ENCODE peak calls at places on chromosomes 1 and 21, in ten cellular contexts. One of them, this sample, is unnamed.

GRCh38 chr1:27525296-27526271 is 35.6 kb upstream of the WASF2 start:
- DNase-seq in fibroblast of lung: peak; percentile 82
- DNase-seq in A549: peak; percentile 37
- DNase-seq in GM23248: peak; percentile 58
- DNase-seq in mucosa of descending colon: peak; percentile 61
- DNase-seq in CD8-positive, alpha-beta T cell: peak; percentile 59
- DNase-seq in stomach: no peak
- DNase-seq in heart left ventricle: peak; percentile 94
- DNase-seq in spleen: peak; percentile 92
- DNase-seq in AG04450: no peak
- DNase-seq in this sample: no peak

GRCh38 chr1:76939107-76939816 is 72.0 kb downstream of the ST6GALNAC5 start:
- DNase-seq in spleen: no peak
- DNase-seq in heart left ventricle: no peak
- DNase-seq in A549: no peak
- DNase-seq in stomach: no peak
- DNase-seq in CD8-positive, alpha-beta T cell: no peak
- DNase-seq in GM23248: peak; percentile 57
- DNase-seq in AG04450: no peak
- DNase-seq in fibroblast of lung: peak; percentile 62
- DNase-seq in mucosa of descending colon: peak; percentile 2
- DNase-seq in this sample: no peak

GRCh38 chr1:30715216-30715615 is 8.2 kb downstream of the MATN1 start:
- DNase-seq in stomach: no peak
- DNase-seq in CD8-positive, alpha-beta T cell: no peak
- DNase-seq in heart left ventricle: no peak
- DNase-seq in spleen: no peak
- DNase-seq in A549: peak; percentile 38
- DNase-seq in GM23248: no peak
- DNase-seq in AG04450: no peak
- DNase-seq in mucosa of descending colon: peak; percentile 31
- DNase-seq in fibroblast of lung: no peak
- DNase-seq in this sample: no peak

GRCh38 chr1:59223943-59224639 is 72.8 kb upstream of the FGGY start:
- DNase-seq in stomach: no peak
- DNase-seq in GM23248: no peak
- DNase-seq in heart left ventricle: no peak
- DNase-seq in spleen: no peak
- DNase-seq in A549: no peak
- DNase-seq in mucosa of descending colon: no peak
- DNase-seq in CD8-positive, alpha-beta T cell: no peak
- DNase-seq in AG04450: no peak
- DNase-seq in fibroblast of lung: no peak
- DNase-seq in this sample: no peak

GRCh38 chr1:223011230-223011856 is 131.7 kb downstream of the TLR5 start:
- DNase-seq in AG04450: no peak
- DNase-seq in mucosa of descending colon: no peak
- DNase-seq in CD8-positive, alpha-beta T cell: no peak
- DNase-seq in heart left ventricle: no peak
- DNase-seq in fibroblast of lung: no peak
- DNase-seq in GM23248: peak; percentile 30
- DNase-seq in spleen: no peak
- DNase-seq in A549: no peak
- DNase-seq in stomach: no peak
- DNase-seq in this sample: no peak

GRCh38 chr1:83996175-83996574 is 2.8 kb downstream of the TTLL7 start:
- DNase-seq in mucosa of descending colon: no peak
- DNase-seq in fibroblast of lung: no peak
- DNase-seq in GM23248: no peak
- DNase-seq in AG04450: no peak
- DNase-seq in A549: no peak
- DNase-seq in spleen: no peak
- DNase-seq in stomach: no peak
- DNase-seq in heart left ventricle: no peak
- DNase-seq in CD8-positive, alpha-beta T cell: no peak
- DNase-seq in this sample: no peak

GRCh38 chr1:195715652-195716051 is 892.6 kb downstream of the KCNT2 start:
- DNase-seq in stomach: no peak
- DNase-seq in A549: no peak
- DNase-seq in GM23248: no peak
- DNase-seq in AG04450: no peak
- DNase-seq in spleen: no peak
- DNase-seq in mucosa of descending colon: no peak
- DNase-seq in fibroblast of lung: no peak
- DNase-seq in heart left ventricle: no peak
- DNase-seq in CD8-positive, alpha-beta T cell: no peak
- DNase-seq in this sample: no peak

GRCh38 chr21:34865922-34866271 is 183.2 kb downstream of the RUNX1 start:
- DNase-seq in A549: no peak
- DNase-seq in spleen: peak; percentile 79
- DNase-seq in fibroblast of lung: no peak
- DNase-seq in CD8-positive, alpha-beta T cell: no peak
- DNase-seq in stomach: no peak
- DNase-seq in AG04450: no peak
- DNase-seq in heart left ventricle: no peak
- DNase-seq in GM23248: no peak
- DNase-seq in mucosa of descending colon: no peak
- DNase-seq in this sample: no peak

GRCh38 chr1:86938450-86938849 is 24.0 kb downstream of the HS2ST1 start:
- DNase-seq in mucosa of descending colon: no peak
- DNase-seq in A549: no peak
- DNase-seq in fibroblast of lung: no peak
- DNase-seq in CD8-positive, alpha-beta T cell: no peak
- DNase-seq in stomach: no peak
- DNase-seq in spleen: no peak
- DNase-seq in heart left ventricle: no peak
- DNase-seq in GM23248: peak; percentile 19
- DNase-seq in AG04450: no peak
- DNase-seq in this sample: no peak

GRCh38 chr1:164771568-164772350 is 212.8 kb downstream of the PBX1 start:
- DNase-seq in spleen: no peak
- DNase-seq in A549: peak; percentile 76
- DNase-seq in mucosa of descending colon: no peak
- DNase-seq in GM23248: peak; percentile 76
- DNase-seq in CD8-positive, alpha-beta T cell: no peak
- DNase-seq in fibroblast of lung: peak; percentile 81
- DNase-seq in AG04450: no peak
- DNase-seq in heart left ventricle: no peak
- DNase-seq in stomach: no peak
- DNase-seq in this sample: peak; percentile 91

GRCh38 chr1:201023517-201023902 is at the start of gene KIF21B:
- DNase-seq in A549: peak; percentile 59
- DNase-seq in AG04450: no peak
- DNase-seq in CD8-positive, alpha-beta T cell: peak; percentile 90
- DNase-seq in heart left ventricle: peak; percentile 86
- DNase-seq in spleen: peak; percentile 98
- DNase-seq in GM23248: peak; percentile 66
- DNase-seq in mucosa of descending colon: peak; percentile 91
- DNase-seq in stomach: peak; percentile 88
- DNase-seq in fibroblast of lung: peak; percentile 18
- DNase-seq in this sample: peak; percentile 82

GRCh38 chr1:241603626-241604337 is 36.4 kb downstream of the CHML start:
- DNase-seq in A549: no peak
- DNase-seq in spleen: no peak
- DNase-seq in fibroblast of lung: peak; percentile 87
- DNase-seq in mucosa of descending colon: no peak
- DNase-seq in AG04450: no peak
- DNase-seq in GM23248: peak; percentile 40
- DNase-seq in CD8-positive, alpha-beta T cell: no peak
- DNase-seq in stomach: no peak
- DNase-seq in heart left ventricle: no peak
- DNase-seq in this sample: no peak

GRCh38 chr1:32470991-32471694 is 6.3 kb downstream of the ZBTB8B start:
- DNase-seq in CD8-positive, alpha-beta T cell: no peak
- DNase-seq in heart left ventricle: no peak
- DNase-seq in spleen: peak; percentile 58
- DNase-seq in stomach: no peak
- DNase-seq in AG04450: no peak
- DNase-seq in fibroblast of lung: no peak
- DNase-seq in GM23248: no peak
- DNase-seq in A549: no peak
- DNase-seq in mucosa of descending colon: peak; percentile 15
- DNase-seq in this sample: no peak

GRCh38 chr1:232952514-232953175 is 2.2 kb downstream of the NTPCR start:
- DNase-seq in heart left ventricle: no peak
- DNase-seq in mucosa of descending colon: peak; percentile 66
- DNase-seq in GM23248: peak; percentile 73
- DNase-seq in stomach: peak; percentile 39
- DNase-seq in CD8-positive, alpha-beta T cell: peak; percentile 17
- DNase-seq in AG04450: no peak
- DNase-seq in spleen: no peak
- DNase-seq in A549: peak; percentile 80
- DNase-seq in fibroblast of lung: peak; percentile 54
- DNase-seq in this sample: peak; percentile 71

GRCh38 chr1:116256875-116257823 is 115.9 kb upstream of the ATP1A1 start:
- DNase-seq in A549: no peak
- DNase-seq in mucosa of descending colon: peak; percentile 79
- DNase-seq in GM23248: no peak
- DNase-seq in heart left ventricle: no peak
- DNase-seq in AG04450: no peak
- DNase-seq in stomach: peak; percentile 64
- DNase-seq in fibroblast of lung: no peak
- DNase-seq in spleen: no peak
- DNase-seq in CD8-positive, alpha-beta T cell: no peak
- DNase-seq in this sample: peak; percentile 86

GRCh38 chr1:226881515-226882185 is 11.2 kb downstream of the PSEN2 start:
- DNase-seq in GM23248: no peak
- DNase-seq in CD8-positive, alpha-beta T cell: no peak
- DNase-seq in mucosa of descending colon: no peak
- DNase-seq in heart left ventricle: no peak
- DNase-seq in AG04450: no peak
- DNase-seq in fibroblast of lung: no peak
- DNase-seq in A549: no peak
- DNase-seq in stomach: no peak
- DNase-seq in spleen: peak; percentile 74
- DNase-seq in this sample: no peak
- H3K4me3 ChIP-seq in GM23248: no peak overlapping the region
- H3K4me3 ChIP-seq in CD8-positive, alpha-beta T cell: no peak overlapping the region
- H3K4me3 ChIP-seq in mucosa of descending colon: no peak overlapping the region
- H3K4me3 ChIP-seq in heart left ventricle: no peak overlapping the region
- H3K4me3 ChIP-seq in AG04450: no peak overlapping the region
- H3K4me3 ChIP-seq in fibroblast of lung: no peak overlapping the region
- H3K4me3 ChIP-seq in A549: no peak overlapping the region
- H3K4me3 ChIP-seq in stomach: no peak overlapping the region
- H3K4me3 ChIP-seq in spleen: no peak overlapping the region
- H3K4me3 ChIP-seq in this sample: no peak overlapping the region

DNA sequence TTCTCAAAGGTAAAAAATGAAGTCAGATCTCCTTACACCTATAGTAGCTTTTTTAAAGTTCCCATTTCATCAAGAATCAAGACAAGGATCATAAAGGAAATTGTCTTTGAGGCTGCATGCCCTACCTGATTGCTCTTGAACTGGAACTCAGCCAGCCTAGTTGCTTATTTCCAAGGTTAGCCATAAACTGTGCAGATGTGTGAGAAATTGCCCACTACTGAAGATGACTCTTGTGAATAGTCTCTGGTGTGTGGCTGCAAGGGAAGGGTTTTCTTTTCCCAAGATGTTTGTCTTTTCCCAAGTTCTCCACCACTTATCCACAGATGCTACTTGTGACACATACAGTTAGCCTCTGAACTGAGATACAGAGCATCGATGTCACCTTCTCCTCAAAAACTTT is 81.7 kb upstream of the DUSP10 start:
- DNase-seq in spleen: no peak
- DNase-seq in A549: no peak
- DNase-seq in AG04450: no peak
- DNase-seq in heart left ventricle: no peak
- DNase-seq in CD8-positive, alpha-beta T cell: no peak
- DNase-seq in fibroblast of lung: no peak
- DNase-seq in mucosa of descending colon: no peak
- DNase-seq in GM23248: no peak
- DNase-seq in stomach: no peak
- DNase-seq in this sample: no peak
- H3K4me3 ChIP-seq in spleen: no peak overlapping the region
- H3K4me3 ChIP-seq in A549: no peak overlapping the region
- H3K4me3 ChIP-seq in AG04450: no peak overlapping the region
- H3K4me3 ChIP-seq in heart left ventricle: no peak overlapping the region
- H3K4me3 ChIP-seq in CD8-positive, alpha-beta T cell: no peak overlapping the region
- H3K4me3 ChIP-seq in fibroblast of lung: no peak overlapping the region
- H3K4me3 ChIP-seq in mucosa of descending colon: no peak overlapping the region
- H3K4me3 ChIP-seq in GM23248: no peak overlapping the region
- H3K4me3 ChIP-seq in stomach: no peak overlapping the region
- H3K4me3 ChIP-seq in this sample: no peak overlapping the region

GRCh38 chr1:25744636-25745425 is 55.2 kb upstream of the SELENON start:
- DNase-seq in CD8-positive, alpha-beta T cell: no peak
- DNase-seq in mucosa of descending colon: no peak
- DNase-seq in GM23248: no peak
- DNase-seq in spleen: no peak
- DNase-seq in stomach: no peak
- DNase-seq in AG04450: no peak
- DNase-seq in A549: no peak
- DNase-seq in fibroblast of lung: no peak
- DNase-seq in heart left ventricle: no peak
- DNase-seq in this sample: no peak

GRCh38 chr1:25747046-25747705 is 52.8 kb upstream of the SELENON start:
- DNase-seq in heart left ventricle: no peak
- DNase-seq in GM23248: no peak
- DNase-seq in spleen: no peak
- DNase-seq in stomach: no peak
- DNase-seq in mucosa of descending colon: no peak
- DNase-seq in fibroblast of lung: no peak
- DNase-seq in CD8-positive, alpha-beta T cell: no peak
- DNase-seq in AG04450: no peak
- DNase-seq in A549: no peak
- DNase-seq in this sample: no peak

GRCh38 chr1:25746299-25747045 is 53.5 kb upstream of the SELENON start:
- DNase-seq in CD8-positive, alpha-beta T cell: no peak
- DNase-seq in stomach: no peak
- DNase-seq in GM23248: no peak
- DNase-seq in spleen: no peak
- DNase-seq in A549: no peak
- DNase-seq in AG04450: no peak
- DNase-seq in heart left ventricle: no peak
- DNase-seq in fibroblast of lung: no peak
- DNase-seq in mucosa of descending colon: no peak
- DNase-seq in this sample: no peak

GRCh38 chr1:25750923-25751605 is 48.9 kb upstream of the SELENON start:
- DNase-seq in A549: no peak
- DNase-seq in CD8-positive, alpha-beta T cell: no peak
- DNase-seq in mucosa of descending colon: no peak
- DNase-seq in fibroblast of lung: no peak
- DNase-seq in spleen: no peak
- DNase-seq in AG04450: no peak
- DNase-seq in GM23248: no peak
- DNase-seq in heart left ventricle: no peak
- DNase-seq in stomach: no peak
- DNase-seq in this sample: no peak

GRCh38 chr1:25748531-25749205 is 51.3 kb upstream of the SELENON start:
- DNase-seq in spleen: no peak
- DNase-seq in fibroblast of lung: no peak
- DNase-seq in AG04450: no peak
- DNase-seq in mucosa of descending colon: no peak
- DNase-seq in GM23248: no peak
- DNase-seq in heart left ventricle: no peak
- DNase-seq in A549: no peak
- DNase-seq in stomach: peak; percentile 67
- DNase-seq in CD8-positive, alpha-beta T cell: no peak
- DNase-seq in this sample: no peak
- H3K4me3 ChIP-seq in spleen: no peak overlapping the region
- H3K4me3 ChIP-seq in fibroblast of lung: no peak overlapping the region
- H3K4me3 ChIP-seq in AG04450: no peak overlapping the region
- H3K4me3 ChIP-seq in mucosa of descending colon: no peak overlapping the region
- H3K4me3 ChIP-seq in GM23248: no peak overlapping the region
- H3K4me3 ChIP-seq in heart left ventricle: no peak overlapping the region
- H3K4me3 ChIP-seq in A549: no peak overlapping the region
- H3K4me3 ChIP-seq in stomach: no peak overlapping the region
- H3K4me3 ChIP-seq in CD8-positive, alpha-beta T cell: no peak overlapping the region
- H3K4me3 ChIP-seq in this sample: no peak overlapping the region

GRCh38 chr1:180157576-180158057 is 2.9 kb downstream of the QSOX1 start:
- DNase-seq in stomach: peak; percentile 68
- DNase-seq in GM23248: peak; percentile 27
- DNase-seq in mucosa of descending colon: peak; percentile 51
- DNase-seq in AG04450: no peak
- DNase-seq in spleen: no peak
- DNase-seq in heart left ventricle: no peak
- DNase-seq in fibroblast of lung: no peak
- DNase-seq in CD8-positive, alpha-beta T cell: no peak
- DNase-seq in A549: no peak
- DNase-seq in this sample: peak; percentile 91
- H3K4me3 ChIP-seq in stomach: peak overlapping the region; percentile 9
- H3K4me3 ChIP-seq in GM23248: peak overlapping the region; percentile 89
- H3K4me3 ChIP-seq in mucosa of descending colon: no peak overlapping the region
- H3K4me3 ChIP-seq in AG04450: peak overlapping the region; percentile 100
- H3K4me3 ChIP-seq in spleen: no peak overlapping the region
- H3K4me3 ChIP-seq in heart left ventricle: no peak overlapping the region
- H3K4me3 ChIP-seq in fibroblast of lung: peak overlapping the region; percentile 93
- H3K4me3 ChIP-seq in CD8-positive, alpha-beta T cell: no peak overlapping the region
- H3K4me3 ChIP-seq in A549: no peak overlapping the region
- H3K4me3 ChIP-seq in this sample: no peak overlapping the region

This sample was measured in small intestine.